ENCODE peak calls at places on chromosomes 6 and 20, in nine cellular contexts. M is pancreas, W is HepG2, T is choroid plexus epithelial cell, X is AG10803, I is fibroblast of lung, Q is cardiac fibroblast, B is colonic mucosa, U is HFF-Myc. P is an unnamed sample.

GRCh38 chr20:43766917-43767316 is 40.1 kb upstream of the GTSF1L start:
- DNase-seq in M (no peak), W (no peak), T (no peak), X (no peak), I (no peak), Q (no peak), B (no peak), U (no peak), P (no peak)

GRCh38 chr6:42970859-42971612 is 7.9 kb downstream of the PEX6 start:
- DNase-seq in M (no peak), W (peak; percentile 32), T (peak; percentile 19), X (no peak), I (peak; percentile 47), Q (no peak), B (no peak), U (no peak), P (no peak)

GRCh38 chr20:63744574-63745423 is 5.2 kb downstream of the SLC2A4RG start:
- DNase-seq in M (no peak), W (peak; percentile 53), T (no peak), X (no peak), I (no peak), Q (no peak), B (no peak), U (no peak), P (no peak)

GRCh38 chr6:112802154-112802553 is 455.0 kb downstream of the RFPL4B start:
- DNase-seq in M (no peak), W (no peak), T (peak; percentile 84), X (peak; percentile 92), I (peak; percentile 96), Q (peak; percentile 85), B (no peak), U (peak; percentile 88), P (peak; percentile 92)

GRCh38 chr20:53723621-53724020 is 130.0 kb upstream of the ZNF217 start:
- DNase-seq in M (no peak), W (no peak), T (no peak), X (no peak), I (no peak), Q (no peak), B (no peak), U (no peak), P (no peak)

GRCh38 chr6:7685276-7685675 is 40.6 kb upstream of the BMP6 start:
- DNase-seq in M (no peak), W (no peak), T (no peak), X (no peak), I (no peak), Q (no peak), B (no peak), U (no peak), P (no peak)

GRCh38 chr20:16350465-16350864 is 222.8 kb downstream of the KIF16B start:
- DNase-seq in M (no peak), W (no peak), T (peak; percentile 20), X (peak; percentile 60), I (peak; percentile 27), Q (no peak), B (no peak), U (peak; percentile 15), P (peak; percentile 11)

GRCh38 chr20:17895641-17896246 is 72.8 kb downstream of the SNX5 start:
- DNase-seq in M (no peak), W (no peak), T (peak; percentile 58), X (peak; percentile 46), I (peak; percentile 74), Q (peak; percentile 60), B (no peak), U (no peak), P (peak; percentile 60)

GRCh38 chr6:72704979-72705378 is 83.1 kb downstream of the KCNQ5 start:
- DNase-seq in M (no peak), W (peak; percentile 2), T (peak; percentile 1), X (no peak), I (no peak), Q (peak; percentile 11), B (no peak), U (no peak), P (peak; percentile 7)

GRCh38 chr6:117397536-117398227 is 28.1 kb downstream of the ROS1 start:
- DNase-seq in M (no peak), W (no peak), T (peak; percentile 11), X (peak; percentile 47), I (peak; percentile 15), Q (peak; percentile 6), B (no peak), U (no peak), P (peak; percentile 41)

GRCh38 chr6:148146717-148147116 is 195.9 kb upstream of the SASH1 start:
- DNase-seq in M (no peak), W (no peak), T (peak; percentile 12), X (no peak), I (peak; percentile 66), Q (peak; percentile 19), B (no peak), U (peak; percentile 15), P (peak; percentile 7)

DNA sequence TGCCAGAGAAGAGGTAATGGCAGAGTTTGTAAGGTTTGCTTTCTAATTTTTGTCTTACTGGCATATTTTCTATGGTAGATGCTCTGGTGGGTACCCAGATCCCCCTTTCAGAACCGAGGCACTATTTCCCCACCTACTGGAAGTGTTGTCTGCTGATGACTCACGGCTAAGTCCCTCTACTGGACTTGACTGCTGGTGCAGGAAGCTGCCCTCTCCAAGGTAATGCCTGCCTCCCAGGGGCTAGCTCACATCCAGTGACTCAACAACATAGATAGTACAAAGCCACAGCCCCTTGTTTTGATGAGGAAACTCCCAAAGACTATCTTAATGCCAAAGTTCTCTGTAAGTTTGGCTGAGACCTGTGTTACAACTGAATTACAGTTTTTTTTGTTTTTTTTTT is 285.4 kb upstream of the FLRT3 start:
- DNase-seq in M (no peak), W (peak; percentile 27), T (peak; percentile 70), X (no peak), I (peak; percentile 42), Q (peak; percentile 58), B (no peak), U (peak; percentile 10), P (peak; percentile 65)
- TF ChIP-seq CTCF in M (no peak), W (peak; percentile 22), T (peak; percentile 50), X (no peak), I (no peak), Q (no peak), B (no peak), U (peak; percentile 30), P (peak; percentile 32)

GRCh38 chr6:170160031-170160627 is 130.7 kb downstream of the DLL1 start:
- DNase-seq in M (no peak), W (no peak), T (no peak), X (no peak), I (no peak), Q (no peak), B (no peak), U (no peak), P (no peak)
- H3K4me3 ChIP-seq in M (no peak overlapping the region), W (no peak overlapping the region), T (no peak overlapping the region), X (no peak overlapping the region), I (no peak overlapping the region), Q (no peak overlapping the region), B (no peak overlapping the region), U (no peak overlapping the region), P (no peak overlapping the region)

GRCh38 chr6:33958208-33958862 is 154.5 kb upstream of the MLN start:
- DNase-seq in M (no peak), W (peak; percentile 13), T (peak; percentile 7), X (no peak), I (no peak), Q (no peak), B (peak; percentile 43), U (no peak), P (no peak)
- TF ChIP-seq CTCF in M (no peak), W (peak; percentile 67), T (peak; percentile 35), X (peak; percentile 27), I (no peak), Q (no peak), B (no peak), U (peak; percentile 42), P (peak; percentile 7)

GRCh38 chr6:99614430-99615161 is 8.0 kb downstream of the PRDM13 start:
- DNase-seq in M (peak; percentile 68), W (no peak), T (no peak), X (no peak), I (no peak), Q (no peak), B (no peak), U (no peak), P (no peak)
- H3K4me3 ChIP-seq in M (peak overlapping the region; percentile 39), W (peak overlapping the region; percentile 60), T (no peak overlapping the region), X (no peak overlapping the region), I (no peak overlapping the region), Q (no peak overlapping the region), B (peak overlapping the region; percentile 47), U (peak overlapping the region; percentile 24), P (no peak overlapping the region)

DNA sequence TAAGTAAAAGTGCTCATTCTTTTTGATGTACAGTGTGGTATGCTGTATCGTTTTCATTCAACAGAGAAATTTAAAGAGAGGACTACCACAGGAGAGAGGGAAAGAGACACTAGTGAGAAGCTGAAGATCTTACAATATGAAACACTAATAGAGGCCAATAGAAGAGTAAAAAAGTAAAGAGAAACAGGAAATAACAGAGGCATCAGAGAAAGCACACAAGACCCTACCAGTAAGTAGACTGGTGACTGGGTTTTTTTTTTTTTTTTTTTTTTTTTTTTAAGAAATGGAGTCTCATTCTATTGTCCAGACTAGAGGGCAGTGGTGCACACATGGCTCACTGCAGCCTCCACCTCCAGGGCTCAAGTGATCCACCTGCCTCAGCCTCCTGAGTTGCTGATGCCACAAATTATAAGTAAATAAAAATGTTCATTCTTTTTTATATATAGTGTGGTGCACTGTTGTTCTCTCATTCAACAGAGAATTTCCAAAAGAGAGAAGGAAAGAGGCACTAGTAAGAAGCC is 18.8 kb downstream of the ELOVL4 start:
- DNase-seq in M (no peak), W (no peak), T (no peak), X (no peak), I (no peak), Q (no peak), B (no peak), U (no peak), P (no peak)
- TF ChIP-seq CTCF in M (no peak), W (no peak), T (no peak), X (no peak), I (no peak), Q (no peak), B (no peak), U (no peak), P (no peak)

GRCh38 chr20:35963878-35964277 is 4.5 kb upstream of the CNBD2 start:
- DNase-seq in M (no peak), W (no peak), T (no peak), X (no peak), I (no peak), Q (no peak), B (peak; percentile 39), U (no peak), P (no peak)
- H3K4me3 ChIP-seq in M (no peak overlapping the region), W (no peak overlapping the region), T (no peak overlapping the region), X (no peak overlapping the region), I (no peak overlapping the region), Q (no peak overlapping the region), B (no peak overlapping the region), U (no peak overlapping the region), P (no peak overlapping the region)